ENCODE peak calls at places on chromosomes 11 and 22, in ten cellular contexts. L, A, E, S, P, C, B, J, K and F are unnamed samples.

GRCh38 chr22:34877506-34877905 is 188.5 kb upstream of the ISX start:
- DNase-seq in L (no peak), A (no peak), E (peak), S (no peak), P (no peak), C (peak), B (no peak), J (no peak), K (no peak), F (no peak)

GRCh38 chr11:126700773-126701554 is 299.6 kb downstream of the KIRREL3 start:
- DNase-seq in L (no peak), A (no peak), E (no peak), S (no peak), P (peak), C (peak), B (no peak), J (no peak), K (no peak), F (no peak)

GRCh38 chr22:39360674-39361413 is 11.1 kb downstream of the SYNGR1 start:
- DNase-seq in L (no peak), A (no peak), E (peak), S (no peak), P (no peak), C (no peak), B (no peak), J (no peak), K (no peak), F (no peak)

GRCh38 chr11:10725114-10725906 is 25.7 kb upstream of the CTR9 start:
- DNase-seq in L (peak), A (peak), E (peak), S (no peak), P (no peak), C (peak), B (no peak), J (no peak), K (no peak), F (no peak)

GRCh38 chr22:26357281-26357680 is 71.8 kb upstream of the ASPHD2 start:
- DNase-seq in L (no peak), A (no peak), E (no peak), S (no peak), P (no peak), C (no peak), B (no peak), J (no peak), K (no peak), F (no peak)

GRCh38 chr11:25039165-25039564 is 542.3 kb downstream of the LUZP2 start:
- DNase-seq in L (no peak), A (no peak), E (no peak), S (no peak), P (no peak), C (no peak), B (no peak), J (no peak), K (no peak), F (no peak)

GRCh38 chr11:61830318-61831105 is 2.4 kb downstream of the FADS2 start:
- DNase-seq in L (peak), A (no peak), E (no peak), S (no peak), P (no peak), C (peak), B (no peak), J (no peak), K (peak), F (no peak)

GRCh38 chr11:92714111-92714510 is 255.3 kb upstream of the MTNR1B start:
- DNase-seq in L (no peak), A (no peak), E (no peak), S (no peak), P (no peak), C (no peak), B (no peak), J (no peak), K (no peak), F (no peak)

GRCh38 chr11:43738600-43739409 is 58.3 kb downstream of the HSD17B12 start:
- DNase-seq in L (peak), A (peak), E (peak), S (no peak), P (no peak), C (peak), B (no peak), J (no peak), K (peak), F (no peak)

GRCh38 chr11:120337133-120337895 is 1.1 kb downstream of the ARHGEF12 start:
- DNase-seq in L (peak), A (no peak), E (peak), S (peak), P (peak), C (peak), B (peak), J (no peak), K (peak), F (no peak)

GRCh38 chr11:120337896-120338840 is 2.0 kb downstream of the ARHGEF12 start:
- DNase-seq in L (peak), A (no peak), E (no peak), S (no peak), P (no peak), C (peak), B (no peak), J (no peak), K (no peak), F (no peak)

GRCh38 chr11:120336641-120337132 is 474 bp downstream of the ARHGEF12 start:
- DNase-seq in L (peak), A (no peak), E (no peak), S (no peak), P (no peak), C (no peak), B (peak), J (peak), K (peak), F (no peak)

GRCh38 chr11:120340529-120340928 is 4.3 kb downstream of the ARHGEF12 start:
- DNase-seq in L (no peak), A (no peak), E (peak), S (no peak), P (no peak), C (no peak), B (no peak), J (no peak), K (no peak), F (no peak)

GRCh38 chr11:120339394-120339890 is 3.2 kb downstream of the ARHGEF12 start:
- DNase-seq in L (peak), A (no peak), E (peak), S (no peak), P (no peak), C (peak), B (no peak), J (no peak), K (no peak), F (no peak)
- H3K4me3 ChIP-seq in L (peak), A (peak), E (peak), S (peak), P (no peak), C (peak), B (no peak), J (no peak), K (peak), F (no peak)

GRCh38 chr11:15852179-15852578 is 504.2 kb downstream of the SOX6 start:
- DNase-seq in L (peak), A (peak), E (peak), S (no peak), P (peak), C (peak), B (no peak), J (no peak), K (no peak), F (no peak)
- TF ChIP-seq CTCF in L (peak), A (peak), E (peak), S (no peak), P (peak), C (peak), B (no peak), J (peak), K (no peak), F (peak)

GRCh38 chr11:78138281-78138680 is 1.1 kb downstream of the ALG8 start:
- DNase-seq in L (no peak), A (no peak), E (no peak), S (no peak), P (no peak), C (no peak), B (no peak), J (no peak), K (no peak), F (no peak)

GRCh38 chr11:78145511-78146030 is 6.1 kb upstream of the ALG8 start:
- DNase-seq in L (no peak), A (no peak), E (no peak), S (no peak), P (no peak), C (no peak), B (no peak), J (no peak), K (no peak), F (no peak)

GRCh38 chr11:78139422-78140391 is at the start of gene ALG8:
- DNase-seq in L (peak), A (peak), E (peak), S (peak), P (peak), C (peak), B (peak), J (peak), K (peak), F (peak)

GRCh38 chr11:78138694-78139421 is 568 bp downstream of the ALG8 start:
- DNase-seq in L (peak), A (peak), E (peak), S (no peak), P (peak), C (no peak), B (peak), J (no peak), K (no peak), F (no peak)

GRCh38 chr11:78140392-78141077 is 1.1 kb upstream of the ALG8 start:
- DNase-seq in L (no peak), A (no peak), E (no peak), S (no peak), P (peak), C (no peak), B (no peak), J (no peak), K (no peak), F (no peak)
- H3K4me3 ChIP-seq in L (peak), A (peak), E (peak), S (peak), P (peak), C (peak), B (no peak), J (peak), K (peak), F (peak)

GRCh38 chr22:19914201-19914943 is 27.2 kb upstream of the COMT start:
- DNase-seq in L (no peak), A (no peak), E (no peak), S (no peak), P (no peak), C (no peak), B (no peak), J (no peak), K (no peak), F (no peak)
- TF ChIP-seq CTCF in L (no peak), A (no peak), E (no peak), S (no peak), P (no peak), C (no peak), B (no peak), J (no peak), K (no peak), F (no peak)

DNA sequence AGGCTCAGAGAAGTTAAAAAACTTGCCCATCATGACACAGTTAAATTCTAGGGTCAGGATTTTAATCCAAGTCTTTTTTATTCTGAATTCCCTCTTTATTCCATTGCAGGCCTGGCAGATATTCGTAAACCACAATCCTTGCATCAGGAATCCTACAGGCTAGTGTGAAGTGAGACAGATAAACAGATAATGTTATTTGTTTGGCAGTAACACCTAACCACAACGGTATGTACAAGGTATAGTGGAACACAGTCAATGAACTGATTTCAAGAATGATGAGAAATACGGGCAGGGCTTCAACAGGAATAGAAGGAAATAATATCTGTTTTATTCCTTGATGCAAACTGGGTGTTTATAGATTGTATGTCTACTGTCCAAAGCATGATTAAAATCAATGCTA is 32.0 kb upstream of the NARS2 start:
- DNase-seq in L (no peak), A (no peak), E (peak), S (no peak), P (no peak), C (no peak), B (no peak), J (no peak), K (no peak), F (no peak)
- H3K4me3 ChIP-seq in L (no peak), A (no peak), E (no peak), S (no peak), P (no peak), C (no peak), B (no peak), J (no peak), K (no peak), F (no peak)